ENCODE peak calls at places on chromosomes 7 and 10, in six cellular contexts. D, J, Z, E, V and U are unnamed samples.
A peak's percentile ranks its signal among the peaks of the same experiment; 100 is the strongest.

GRCh38 chr7:57354195-57354594 is 95.8 kb upstream of the ZNF716 start:
- DNase-seq in D (no peak), J (no peak), Z (no peak), E (no peak), V (no peak), U (no peak)

GRCh38 chr7:78959471-78959870 is 494.0 kb downstream of the MAGI2 start:
- DNase-seq in D (no peak), J (no peak), Z (no peak), E (no peak), V (no peak), U (no peak)

GRCh38 chr7:51551070-51551469 is 234.5 kb upstream of the COBL start:
- DNase-seq in D (no peak), J (no peak), Z (no peak), E (no peak), V (no peak), U (no peak)

GRCh38 chr7:141221007-141221612 is 147.2 kb downstream of the TMEM178B start:
- DNase-seq in D (no peak), J (no peak), Z (no peak), E (no peak), V (no peak), U (no peak)

GRCh38 chr7:69710773-69711445 is 112.6 kb downstream of the AUTS2 start:
- DNase-seq in D (no peak), J (no peak), Z (no peak), E (no peak), V (no peak), U (no peak)

GRCh38 chr10:88499569-88500470 is 83.3 kb downstream of the RNLS start:
- DNase-seq in D (no peak), J (no peak), Z (no peak), E (no peak), V (no peak), U (no peak)

GRCh38 chr7:73330772-73331171 is 2.8 kb downstream of the FKBP6 start:
- DNase-seq in D (no peak), J (no peak), Z (no peak), E (no peak), V (no peak), U (no peak)

GRCh38 chr10:110881905-110882304 is 10.2 kb downstream of the PDCD4 start:
- DNase-seq in D (no peak), J (no peak), Z (no peak), E (no peak), V (no peak), U (no peak)

GRCh38 chr10:86372119-86372784 is 5.7 kb upstream of the GRID1 start:
- DNase-seq in D (peak; percentile 37), J (no peak), Z (no peak), E (no peak), V (no peak), U (no peak)

GRCh38 chr7:29764227-29764626 is 42.1 kb upstream of the WIPF3 start:
- DNase-seq in D (peak; percentile 58), J (no peak), Z (no peak), E (no peak), V (peak; percentile 34), U (peak; percentile 61)

GRCh38 chr7:137020351-137020750 is 151.9 kb downstream of the CHRM2 start:
- DNase-seq in D (no peak), J (no peak), Z (no peak), E (no peak), V (no peak), U (no peak)

GRCh38 chr7:96143495-96144259 is 178.2 kb downstream of the SLC25A13 start:
- DNase-seq in D (no peak), J (no peak), Z (no peak), E (no peak), V (no peak), U (peak; percentile 20)

GRCh38 chr10:22620140-22620857 is 94.1 kb downstream of the PIP4K2A start:
- DNase-seq in D (no peak), J (peak; percentile 91), Z (no peak), E (no peak), V (peak; percentile 43), U (no peak)

GRCh38 chr10:94673614-94674321 is 9.8 kb upstream of the CYP2C18 start:
- DNase-seq in D (no peak), J (no peak), Z (no peak), E (no peak), V (no peak), U (no peak)

GRCh38 chr7:72490301-72490700 is 78.2 kb upstream of the CALN1 start:
- DNase-seq in D (peak; percentile 4), J (no peak), Z (no peak), E (no peak), V (no peak), U (no peak)

GRCh38 chr7:88344956-88345832 is 38.5 kb upstream of the STEAP4 start:
- DNase-seq in D (peak; percentile 58), J (peak; percentile 23), Z (peak; percentile 6), E (no peak), V (peak; percentile 35), U (peak; percentile 67)

GRCh38 chr7:29609162-29610030 is 45.8 kb downstream of the PRR15 start:
- DNase-seq in D (peak; percentile 66), J (peak; percentile 42), Z (peak; percentile 30), E (no peak), V (peak; percentile 79), U (peak; percentile 49)

GRCh38 chr10:20877986-20878979 is 18.8 kb downstream of the NEBL start:
- DNase-seq in D (no peak), J (no peak), Z (no peak), E (no peak), V (no peak), U (no peak)

GRCh38 chr7:11343136-11343535 is 369.5 kb downstream of the PHF14 start:
- DNase-seq in D (no peak), J (no peak), Z (no peak), E (no peak), V (no peak), U (no peak)

GRCh38 chr7:111558948-111559347 is 3.3 kb downstream of the IMMP2L start:
- DNase-seq in D (no peak), J (no peak), Z (no peak), E (no peak), V (no peak), U (no peak)

DNA sequence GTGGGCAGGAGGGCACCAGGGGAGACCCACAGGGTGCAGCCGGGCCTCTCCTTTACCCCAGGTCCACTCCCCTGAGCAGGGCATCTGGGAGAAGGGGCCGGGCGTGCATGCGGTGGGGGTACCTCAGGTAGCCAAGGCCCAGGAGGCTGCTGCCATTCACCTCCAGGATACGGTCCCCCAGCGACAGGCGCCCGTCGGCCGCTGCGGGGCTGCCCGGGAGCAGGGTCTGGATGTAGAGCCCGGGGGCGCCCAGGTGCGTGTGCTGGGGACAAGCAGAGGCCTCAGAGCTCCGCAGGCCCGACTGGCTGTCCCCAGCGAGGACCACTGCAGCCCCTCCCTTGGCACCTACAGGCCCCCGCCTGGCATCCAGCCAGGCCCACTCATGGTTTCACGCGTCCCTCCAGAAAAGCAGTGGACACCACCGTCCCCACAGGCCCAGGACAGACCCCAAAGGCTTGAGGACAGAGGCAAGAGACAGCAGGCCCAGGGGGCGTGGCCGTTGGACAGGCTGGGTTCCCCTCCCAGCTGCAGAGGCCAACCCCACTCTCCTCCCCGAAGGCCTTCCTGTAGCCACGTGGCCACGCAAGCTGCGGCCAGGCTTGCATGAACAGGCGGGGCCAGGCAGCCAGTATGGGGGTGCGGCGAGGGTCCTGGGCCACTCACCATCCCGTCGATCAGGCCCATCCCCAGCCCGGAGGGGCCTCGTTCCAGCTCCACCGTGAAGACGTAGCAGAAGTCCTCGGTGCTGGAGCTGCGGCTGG is 24.3 kb downstream of the AP5Z1 start:
- DNase-seq in D (no peak), J (no peak), Z (no peak), E (no peak), V (peak; percentile 62), U (no peak)
- TF ChIP-seq ATF3 in D (no peak), J (no peak), Z (no peak), E (no peak), V (no peak), U (no peak)

GRCh38 chr10:5891009-5891408 is 966 bp downstream of the FBH1 start:
- DNase-seq in D (no peak), J (no peak), Z (no peak), E (no peak), V (peak; percentile 67), U (no peak)
- TF ChIP-seq ATF3 in D (no peak), J (no peak), Z (no peak), E (no peak), V (no peak), U (no peak)

GRCh38 chr10:131698986-131699385 is 201.8 kb upstream of the PPP2R2D start:
- DNase-seq in D (no peak), J (no peak), Z (no peak), E (no peak), V (no peak), U (no peak)

GRCh38 chr10:131694963-131695813 is 205.6 kb upstream of the PPP2R2D start:
- DNase-seq in D (no peak), J (no peak), Z (no peak), E (no peak), V (no peak), U (no peak)

GRCh38 chr10:131695814-131696165 is 205.0 kb upstream of the PPP2R2D start:
- DNase-seq in D (peak; percentile 34), J (no peak), Z (no peak), E (no peak), V (no peak), U (no peak)

GRCh38 chr10:131698232-131698631 is 202.6 kb upstream of the PPP2R2D start:
- DNase-seq in D (no peak), J (no peak), Z (no peak), E (no peak), V (no peak), U (no peak)

DNA sequence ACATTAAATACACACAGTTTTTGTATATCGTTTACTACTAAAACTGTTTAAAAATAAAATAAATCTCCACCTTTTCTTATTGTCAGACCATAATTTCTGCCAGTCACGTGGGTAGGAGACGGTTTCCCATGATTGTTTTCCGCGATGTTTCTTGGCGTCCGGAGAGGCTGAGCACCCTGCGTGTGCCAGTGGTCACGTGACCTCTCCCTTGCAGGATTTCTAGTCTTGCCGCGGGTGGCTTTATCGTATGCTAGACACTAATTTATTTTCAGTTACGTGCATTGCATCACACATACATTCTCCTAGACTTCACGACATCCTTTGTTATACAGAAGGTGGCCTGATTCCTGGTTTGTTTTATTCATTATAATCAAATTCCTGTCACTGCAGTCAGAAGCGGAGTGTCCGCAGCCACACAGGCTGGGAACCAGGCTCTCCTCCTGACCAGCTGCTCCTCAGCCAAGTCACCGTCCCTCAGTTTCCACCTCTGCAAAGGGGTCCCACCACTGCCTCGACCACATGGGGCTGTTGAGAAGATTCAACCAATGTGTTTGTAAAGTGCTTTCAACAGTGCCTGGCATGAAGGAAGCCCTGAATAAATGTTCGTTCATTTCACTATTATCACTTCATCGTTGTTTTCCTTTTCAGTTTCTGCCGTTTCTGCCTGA is 203.2 kb upstream of the PPP2R2D start:
- DNase-seq in D (peak; percentile 37), J (no peak), Z (no peak), E (no peak), V (no peak), U (no peak)
- TF ChIP-seq ATF3 in D (no peak), J (no peak), Z (no peak), E (no peak), V (no peak), U (no peak)

GRCh38 chr10:92844746-92845145 is 3.6 kb upstream of the EXOC6 start:
- DNase-seq in D (no peak), J (no peak), Z (no peak), E (no peak), V (no peak), U (no peak)

GRCh38 chr10:92837462-92837861 is 10.9 kb upstream of the EXOC6 start:
- DNase-seq in D (peak; percentile 24), J (no peak), Z (no peak), E (no peak), V (no peak), U (no peak)

GRCh38 chr10:92834981-92835380 is 13.3 kb upstream of the EXOC6 start:
- DNase-seq in D (no peak), J (no peak), Z (no peak), E (no peak), V (no peak), U (no peak)

GRCh38 chr10:92834331-92834730 is 14.0 kb upstream of the EXOC6 start:
- DNase-seq in D (no peak), J (no peak), Z (no peak), E (no peak), V (no peak), U (no peak)

GRCh38 chr10:92839191-92840085 is 8.9 kb upstream of the EXOC6 start:
- DNase-seq in D (peak; percentile 95), J (no peak), Z (peak; percentile 34), E (no peak), V (peak; percentile 89), U (peak; percentile 89)
- TF ChIP-seq ATF3 in D (no peak), J (no peak), Z (no peak), E (no peak), V (no peak), U (no peak)